ENCODE peak calls at places on chromosomes 11 and 22, in eight cellular contexts. O is GM12865, V is GM23338, P is HCT116, H is OCI-LY7, B is BJ, X is fibroblast of the aortic adventitia, Y is Calu3. E is an unnamed sample.

GRCh38 chr22:43820671-43821305 is 8.7 kb upstream of the EFCAB6 start:
- DNase-seq in O (no peak), V (no peak), P (no peak), H (no peak), B (no peak), X (no peak), Y (no peak), E (no peak)

GRCh38 chr22:36156515-36157419 is 3.8 kb downstream of the APOL3 start:
- DNase-seq in O (peak; percentile 72), V (peak; percentile 72), P (no peak), H (peak; percentile 41), B (peak; percentile 45), X (peak; percentile 86), Y (peak; percentile 67), E (no peak)

GRCh38 chr11:98531576-98531975 is 489.2 kb upstream of the CNTN5 start:
- DNase-seq in O (no peak), V (no peak), P (no peak), H (no peak), B (no peak), X (no peak), Y (no peak), E (no peak)

GRCh38 chr11:95138448-95138847 is 48.8 kb downstream of the ENDOD1 start:
- DNase-seq in O (peak; percentile 25), V (no peak), P (no peak), H (peak; percentile 64), B (no peak), X (peak; percentile 47), Y (no peak), E (no peak)

GRCh38 chr22:47589271-47590250 is 827.1 kb downstream of the TBC1D22A start:
- DNase-seq in O (no peak), V (no peak), P (no peak), H (no peak), B (no peak), X (no peak), Y (no peak), E (no peak)

GRCh38 chr11:65565624-65566453 is 4.4 kb upstream of the ZNRD2 start:
- DNase-seq in O (no peak), V (no peak), P (no peak), H (no peak), B (no peak), X (peak; percentile 41), Y (no peak), E (no peak)

GRCh38 chr22:18057568-18058209 is 20.1 kb upstream of the PEX26 start:
- DNase-seq in O (peak; percentile 69), V (no peak), P (peak; percentile 61), H (peak; percentile 75), B (peak; percentile 90), X (peak; percentile 100), Y (peak; percentile 72), E (peak; percentile 53)

GRCh38 chr22:39135092-39135896 is 17.2 kb downstream of the CBX7 start:
- DNase-seq in O (peak; percentile 63), V (peak; percentile 91), P (peak; percentile 7), H (peak; percentile 67), B (no peak), X (no peak), Y (peak; percentile 78), E (no peak)

GRCh38 chr11:45304992-45305335 is 18.8 kb upstream of the SYT13 start:
- DNase-seq in O (no peak), V (no peak), P (no peak), H (no peak), B (no peak), X (no peak), Y (no peak), E (no peak)

GRCh38 chr11:85187992-85188391 is 439.2 kb downstream of the DLG2 start:
- DNase-seq in O (no peak), V (no peak), P (no peak), H (no peak), B (no peak), X (no peak), Y (no peak), E (no peak)

GRCh38 chr11:85180528-85180927 is 446.6 kb downstream of the DLG2 start:
- DNase-seq in O (no peak), V (no peak), P (no peak), H (peak; percentile 2), B (no peak), X (no peak), Y (no peak), E (no peak)

GRCh38 chr11:85182437-85183109 is 444.6 kb downstream of the DLG2 start:
- DNase-seq in O (peak; percentile 44), V (peak; percentile 87), P (peak; percentile 69), H (peak; percentile 49), B (no peak), X (peak; percentile 10), Y (peak; percentile 18), E (no peak)
- TF ChIP-seq CTCF in O (peak; percentile 45), V (peak; percentile 70), P (no peak), H (peak; percentile 71), B (no peak), X (peak; percentile 38), Y (peak; percentile 48), E (no peak)

DNA sequence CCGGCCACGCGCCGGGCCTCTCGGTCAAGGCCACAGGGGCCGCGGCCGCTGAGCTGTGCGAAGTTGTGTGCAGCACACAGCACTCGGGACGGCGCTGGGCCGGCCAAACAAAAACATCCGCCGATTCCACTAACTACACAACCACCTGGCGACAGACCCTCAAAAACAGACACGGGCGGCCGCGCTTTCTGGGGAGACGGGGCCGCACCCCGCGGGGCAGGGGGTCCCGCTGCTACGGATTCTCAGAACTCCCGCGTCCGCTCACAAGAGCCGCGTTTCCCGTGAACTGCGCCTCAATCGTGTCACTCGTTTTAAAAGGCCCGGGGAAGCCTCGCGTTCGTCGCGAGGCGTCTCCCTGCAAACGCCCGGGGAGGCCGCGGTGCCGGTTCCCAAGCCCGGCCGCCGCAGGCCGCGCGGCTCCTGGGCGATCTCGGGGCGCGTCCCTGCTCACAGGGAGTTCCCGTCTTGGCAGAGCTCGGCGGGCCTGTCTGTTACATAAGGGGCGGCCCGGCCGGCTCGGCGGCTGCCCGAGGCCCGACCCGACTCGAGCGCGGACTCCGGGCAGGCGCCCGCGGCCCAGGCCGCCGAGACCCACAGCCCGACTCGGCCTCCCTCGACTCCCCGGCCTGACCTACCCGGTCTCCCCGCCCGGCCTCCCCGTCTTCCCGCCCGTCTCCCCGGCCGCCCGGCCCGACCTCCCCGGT is 918 bp downstream of the BRD1 start:
- DNase-seq in O (peak; percentile 48), V (peak; percentile 51), P (no peak), H (peak; percentile 64), B (no peak), X (peak; percentile 53), Y (peak; percentile 27), E (peak; percentile 53)
- TF ChIP-seq CTCF in O (no peak), V (no peak), P (no peak), H (no peak), B (no peak), X (no peak), Y (no peak), E (no peak)

GRCh38 chr11:63834532-63835155 is 4.3 kb upstream of the MARK2 start:
- DNase-seq in O (no peak), V (no peak), P (no peak), H (no peak), B (no peak), X (no peak), Y (no peak), E (no peak)
- TF ChIP-seq CTCF in O (no peak), V (no peak), P (no peak), H (no peak), B (no peak), X (no peak), Y (no peak), E (no peak)

DNA sequence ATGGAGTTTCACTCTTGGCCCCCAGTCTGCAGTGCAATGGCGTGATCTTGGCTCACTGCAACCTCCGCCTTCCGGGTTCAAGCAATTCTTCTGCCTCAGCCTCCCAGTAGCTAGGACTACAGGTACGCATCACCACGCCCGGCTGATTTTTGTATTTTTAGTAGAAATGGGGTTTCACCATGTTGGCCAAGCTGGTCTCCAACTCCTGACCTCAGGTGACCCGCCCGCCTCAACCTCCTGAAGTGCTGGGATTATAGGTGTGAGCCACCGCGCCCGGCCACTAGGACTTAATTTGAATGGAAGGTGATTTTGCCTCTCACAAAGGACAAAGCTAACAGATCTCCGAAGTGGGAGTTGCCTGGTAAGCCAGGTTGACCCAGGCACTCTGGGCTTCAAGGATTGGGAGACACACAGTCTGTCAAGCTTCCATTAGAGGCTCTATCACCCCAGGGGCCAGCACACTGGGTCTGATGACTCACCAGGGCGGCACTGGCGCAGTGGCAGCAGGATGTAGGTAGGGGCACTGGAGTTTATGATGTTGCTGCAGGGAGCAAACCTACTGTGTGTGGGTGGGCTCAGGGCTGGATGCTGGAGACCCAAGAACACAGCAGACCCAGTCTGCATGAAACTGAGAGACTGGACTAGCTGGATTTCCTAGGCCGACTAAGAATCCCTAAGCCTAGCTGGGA is 17.8 kb upstream of the KCTD14 start:
- DNase-seq in O (no peak), V (peak; percentile 24), P (no peak), H (no peak), B (no peak), X (no peak), Y (peak; percentile 28), E (no peak)
- TF ChIP-seq CTCF in O (no peak), V (peak; percentile 15), P (no peak), H (no peak), B (no peak), X (no peak), Y (no peak), E (no peak)

GRCh38 chr11:13298765-13299164 is 21.2 kb downstream of the BMAL1 start:
- DNase-seq in O (no peak), V (no peak), P (no peak), H (no peak), B (no peak), X (no peak), Y (no peak), E (no peak)
- TF ChIP-seq CTCF in O (no peak), V (peak; percentile 8), P (no peak), H (no peak), B (no peak), X (no peak), Y (no peak), E (no peak)

DNA sequence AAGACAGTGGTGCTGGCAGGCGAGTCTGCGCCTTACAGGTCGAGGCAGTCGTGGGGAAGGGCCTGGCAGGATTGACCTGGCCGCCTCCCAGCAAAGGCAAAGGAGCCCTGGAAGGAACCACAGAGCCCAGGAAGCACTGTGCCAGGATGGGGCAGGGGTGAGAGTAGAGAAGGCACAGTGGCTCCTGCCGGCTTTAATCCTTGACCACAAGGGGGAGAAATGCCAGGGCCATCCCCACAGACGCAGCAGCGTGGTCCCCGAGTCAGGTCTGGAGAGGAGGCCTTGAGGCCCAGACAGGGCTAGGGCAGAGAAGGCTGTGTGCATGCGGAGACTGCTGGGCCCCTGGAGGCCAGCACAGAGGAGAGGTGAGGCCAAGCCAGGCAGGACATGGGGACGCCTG is 9.9 kb upstream of the NDUFS8 start:
- DNase-seq in O (no peak), V (peak; percentile 81), P (no peak), H (peak; percentile 23), B (no peak), X (no peak), Y (peak; percentile 50), E (no peak)
- TF ChIP-seq CTCF in O (peak; percentile 13), V (peak; percentile 48), P (no peak), H (no peak), B (peak; percentile 62), X (peak; percentile 54), Y (no peak), E (no peak)

DNA sequence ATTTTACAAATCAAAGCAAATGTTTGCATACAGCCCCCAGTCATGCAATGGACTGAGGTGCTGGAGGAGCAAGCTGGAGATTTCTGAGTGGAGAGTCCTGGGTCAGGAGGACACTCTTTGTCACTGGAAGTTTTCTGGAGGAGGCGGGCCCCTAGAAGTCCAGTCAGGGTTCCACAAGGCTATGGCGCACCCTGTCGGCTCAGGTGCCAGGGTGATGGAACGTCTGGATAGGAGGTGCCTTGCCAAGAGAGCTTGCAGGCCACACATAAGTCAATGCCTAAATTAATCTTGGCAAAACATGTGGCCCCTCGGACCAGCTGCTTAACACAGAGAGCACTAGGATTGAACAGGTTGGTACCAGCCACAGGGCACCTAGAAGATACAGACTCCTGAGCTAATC is 174.7 kb upstream of the CADM1 start:
- DNase-seq in O (no peak), V (peak; percentile 79), P (no peak), H (no peak), B (no peak), X (no peak), Y (no peak), E (no peak)
- TF ChIP-seq CTCF in O (no peak), V (peak; percentile 65), P (no peak), H (no peak), B (no peak), X (no peak), Y (no peak), E (no peak)